ENCODE peak calls at places on chromosome 20, in nine cellular contexts. X is non-pigmented ciliary epithelial cell; S is NCI-H2081; I is activated naive CD8-positive, alpha-beta T cell treated with anti-CD3 and anti-CD28 coated beads, Interleukin-2, amount 50 U/mL, for 24 hours; Z is AG08395; A is astrocyte of the spinal cord; P is fibroblast of lung; G is fibroblast of the aortic adventitia; O is activated B cell treated with CpG ODN at 0.5 μM for 24 hours. H is an unnamed sample.

GRCh38 chr20:34390769-34391447 is 27.8 kb downstream of the ITCH start:
- DNase-seq in O (no peak), P (peak), X (peak), I (peak), Z (peak), A (peak), G (peak), S (no peak), H (peak)

GRCh38 chr20:61118429-61119224 is 133.4 kb upstream of the CDH4 start:
- DNase-seq in P (peak), S (no peak), I (no peak), X (no peak), A (peak), O (no peak), G (peak), Z (peak), H (peak)

GRCh38 chr20:51396365-51396909 is 146.1 kb downstream of the NFATC2 start:
- DNase-seq in I (no peak), A (no peak), Z (no peak), O (no peak), S (no peak), G (no peak), X (no peak), P (no peak), H (no peak)

GRCh38 chr20:43999848-44000247 is 85.2 kb downstream of the TOX2 start:
- DNase-seq in I (no peak), X (no peak), A (no peak), Z (no peak), P (no peak), G (no peak), S (no peak), O (no peak), H (no peak)

GRCh38 chr20:13900506-13900905 is 89.9 kb downstream of the SEL1L2 start:
- DNase-seq in G (no peak), X (no peak), S (no peak), O (no peak), P (no peak), Z (no peak), I (no peak), A (no peak), H (no peak)

GRCh38 chr20:38789503-38790209 is 15.8 kb upstream of the PPP1R16B start:
- DNase-seq in I (no peak), P (peak), X (no peak), O (no peak), S (no peak), A (peak), Z (peak), G (peak), H (no peak)

GRCh38 chr20:51403465-51404220 is 138.9 kb downstream of the NFATC2 start:
- DNase-seq in I (no peak), X (no peak), A (no peak), P (no peak), G (no peak), S (no peak), O (no peak), Z (no peak), H (no peak)

GRCh38 chr20:38208523-38208922 is 43.5 kb upstream of the TGM2 start:
- DNase-seq in S (no peak), X (no peak), P (no peak), O (no peak), Z (no peak), I (no peak), A (no peak), G (no peak), H (no peak)

GRCh38 chr20:17664025-17664638 is 17.9 kb downstream of the RRBP1 start:
- DNase-seq in G (peak), I (no peak), S (no peak), O (no peak), Z (no peak), A (peak), X (no peak), P (peak), H (no peak)

GRCh38 chr20:56554869-56555268 is 21.8 kb downstream of the FAM209B start:
- DNase-seq in P (peak), Z (peak), A (peak), G (peak), S (peak), I (peak), O (no peak), X (peak), H (peak)

GRCh38 chr20:14451458-14451857 is 114.0 kb upstream of the FLRT3 start:
- DNase-seq in X (no peak), I (no peak), Z (no peak), P (no peak), O (no peak), S (no peak), A (no peak), G (no peak), H (no peak)

GRCh38 chr20:17645010-17645409 is 37.0 kb downstream of the RRBP1 start:
- DNase-seq in Z (no peak), G (no peak), P (no peak), A (no peak), I (no peak), X (no peak), O (no peak), S (no peak), H (no peak)

GRCh38 chr20:62830821-62831220 is 14.0 kb downstream of the COL9A3 start:
- DNase-seq in S (no peak), P (no peak), I (no peak), G (no peak), X (no peak), Z (no peak), O (no peak), A (no peak), H (no peak)

GRCh38 chr20:60857708-60858107 is 394.4 kb upstream of the CDH4 start:
- DNase-seq in G (peak), A (peak), Z (no peak), O (no peak), I (no peak), X (peak), S (no peak), P (peak), H (peak)

GRCh38 chr20:11076434-11076833 is 402.6 kb upstream of the JAG1 start:
- DNase-seq in I (no peak), G (no peak), O (no peak), A (no peak), P (no peak), X (no peak), S (peak), Z (no peak), H (no peak)

GRCh38 chr20:59300341-59301081 is at the start of gene EDN3:
- DNase-seq in A (no peak), I (no peak), X (no peak), G (no peak), Z (no peak), O (no peak), P (no peak), S (no peak), H (peak)

GRCh38 chr20:8487715-8488114 is 355.6 kb downstream of the PLCB1 start:
- DNase-seq in G (no peak), X (no peak), S (no peak), Z (no peak), P (no peak), O (no peak), I (no peak), A (no peak), H (no peak)

GRCh38 chr20:41248371-41249024 is 69.0 kb downstream of the ZHX3 start:
- DNase-seq in Z (no peak), I (no peak), O (no peak), G (peak), S (no peak), P (peak), A (peak), X (no peak), H (peak)

GRCh38 chr20:21230686-21231085 is 72.4 kb upstream of the XRN2 start:
- DNase-seq in X (no peak), O (no peak), S (no peak), A (no peak), P (peak), G (no peak), I (no peak), Z (no peak), H (no peak)

GRCh38 chr20:37223053-37223452 is 38.6 kb downstream of the GHRH start:
- DNase-seq in O (no peak), A (peak), I (no peak), X (peak), S (no peak), P (peak), Z (peak), G (peak), H (peak)

GRCh38 chr20:49825521-49826033 is 12.9 kb downstream of the SLC9A8 start:
- DNase-seq in A (no peak), O (no peak), G (no peak), S (no peak), P (no peak), X (no peak), I (no peak), Z (no peak), H (no peak)

GRCh38 chr20:62301111-62301668 is 1.6 kb upstream of the ADRM1 start:
- DNase-seq in P (no peak), G (no peak), I (no peak), S (no peak), X (no peak), A (no peak), O (no peak), Z (no peak), H (no peak)

GRCh38 chr20:44728835-44729342 is 13.7 kb downstream of the CCN5 start:
- DNase-seq in O (no peak), I (no peak), Z (peak), G (peak), A (peak), S (peak), X (no peak), P (peak), H (peak)

GRCh38 chr20:44586289-44586911 is 4.0 kb downstream of the PKIG start:
- DNase-seq in A (no peak), X (no peak), Z (no peak), O (peak), G (no peak), P (no peak), S (no peak), I (no peak), H (no peak)

GRCh38 chr20:50133041-50133440 is 20.1 kb upstream of the UBE2V1 start:
- DNase-seq in X (no peak), A (no peak), G (no peak), S (no peak), I (no peak), O (no peak), P (no peak), Z (no peak), H (no peak)

GRCh38 chr20:16709017-16709416 is 20.8 kb upstream of the SNRPB2 start:
- DNase-seq in A (no peak), X (no peak), O (no peak), Z (no peak), S (no peak), I (no peak), P (no peak), G (no peak), H (no peak)

GRCh38 chr20:1185316-1185741 is 548 bp upstream of the TMEM74B start:
- DNase-seq in O (no peak), G (no peak), P (no peak), I (peak), Z (no peak), X (no peak), S (no peak), A (no peak), H (peak)

GRCh38 chr20:10247440-10247839 is 28.8 kb downstream of the SNAP25 start:
- DNase-seq in A (no peak), Z (no peak), O (no peak), I (no peak), G (no peak), X (no peak), S (no peak), P (peak), H (no peak)

GRCh38 chr20:23340524-23340923 is 10.1 kb upstream of the NXT1 start:
- DNase-seq in G (peak), Z (peak), X (no peak), P (peak), O (no peak), I (no peak), A (peak), S (peak), H (peak)

H was measured in astrocyte of the hippocampus.